ENCODE peak calls at places on chromosomes 13 and 19, in nine cellular contexts. M is transverse colon; R is NCI-H1417; P is activated naive CD4-positive, alpha-beta T cell; H is amniotic stem cell; F is CD4-positive, CD25-positive, alpha-beta regulatory T cell; X is osteocyte; T is mammary epithelial cell; K is activated naive CD8-positive, alpha-beta T cell treated with anti-CD3 and anti-CD28 coated beads for 36 hours. Q is an unnamed sample.

GRCh38 chr19:19606021-19606420 is 12.5 kb downstream of the PBX4 start:
- DNase-seq in M (peak; percentile 74), R (no peak), P (no peak), H (no peak), F (peak; percentile 58), X (no peak), T (peak; percentile 88), K (no peak), Q (no peak)

GRCh38 chr19:15538774-15539173 is 30.4 kb downstream of the CYP4F22 start:
- DNase-seq in M (no peak), R (no peak), P (no peak), H (no peak), F (no peak), X (no peak), T (no peak), K (no peak), Q (no peak)

GRCh38 chr13:37453246-37453645 is 145.3 kb downstream of the POSTN start:
- DNase-seq in M (no peak), R (no peak), P (no peak), H (no peak), F (no peak), X (no peak), T (peak; percentile 28), K (no peak), Q (no peak)

GRCh38 chr19:39265321-39265916 is 2.8 kb upstream of the IFNL2 start:
- DNase-seq in M (no peak), R (peak; percentile 74), P (no peak), H (no peak), F (no peak), X (no peak), T (no peak), K (no peak), Q (peak; percentile 27)

GRCh38 chr13:107650081-107650701 is 565.1 kb downstream of the LIG4 start:
- DNase-seq in M (peak; percentile 13), R (no peak), P (no peak), H (peak; percentile 35), F (no peak), X (peak; percentile 85), T (peak; percentile 1), K (peak; percentile 38), Q (peak; percentile 55)

GRCh38 chr13:111518161-111518791 is 197.8 kb downstream of the TEX29 start:
- DNase-seq in M (no peak), R (peak; percentile 90), P (no peak), H (no peak), F (no peak), X (peak; percentile 56), T (no peak), K (no peak), Q (no peak)

GRCh38 chr19:1767464-1767933 is 14.2 kb downstream of the ONECUT3 start:
- DNase-seq in M (peak; percentile 46), R (no peak), P (peak; percentile 42), H (no peak), F (peak; percentile 52), X (no peak), T (no peak), K (peak; percentile 61), Q (peak; percentile 65)

GRCh38 chr13:82257790-82258507 is 1624.3 kb downstream of the SLITRK1 start:
- DNase-seq in M (no peak), R (no peak), P (no peak), H (no peak), F (no peak), X (no peak), T (no peak), K (no peak), Q (no peak)

GRCh38 chr19:55461974-55462628 is 659 bp upstream of the ISOC2 start:
- DNase-seq in M (no peak), R (no peak), P (no peak), H (no peak), F (no peak), X (no peak), T (no peak), K (no peak), Q (no peak)

GRCh38 chr19:43674630-43674982 is 4.6 kb upstream of the PLAUR start:
- DNase-seq in M (no peak), R (no peak), P (no peak), H (no peak), F (no peak), X (no peak), T (peak; percentile 64), K (no peak), Q (no peak)

GRCh38 chr19:8489591-8490394 is 12.6 kb downstream of the PRAM1 start:
- DNase-seq in M (no peak), R (no peak), P (no peak), H (no peak), F (no peak), X (no peak), T (peak; percentile 90), K (no peak), Q (peak; percentile 19)

GRCh38 chr19:3163230-3163886 is 15.2 kb upstream of the S1PR4 start:
- DNase-seq in M (peak; percentile 56), R (peak; percentile 73), P (peak; percentile 44), H (peak; percentile 41), F (peak; percentile 71), X (peak; percentile 88), T (peak; percentile 25), K (peak; percentile 68), Q (peak; percentile 72)

GRCh38 chr19:58544591-58545285 is 874 bp downstream of the TRIM28 start:
- DNase-seq in M (no peak), R (no peak), P (no peak), H (no peak), F (no peak), X (peak; percentile 95), T (no peak), K (peak; percentile 82), Q (no peak)

GRCh38 chr13:49374585-49375290 is 69.1 kb downstream of the CAB39L start:
- DNase-seq in M (no peak), R (no peak), P (no peak), H (peak; percentile 70), F (no peak), X (no peak), T (peak; percentile 83), K (no peak), Q (no peak)

GRCh38 chr13:29428310-29428991 is 167.0 kb downstream of the SLC7A1 start:
- DNase-seq in M (no peak), R (peak; percentile 42), P (no peak), H (no peak), F (no peak), X (no peak), T (peak; percentile 58), K (no peak), Q (peak; percentile 81)

GRCh38 chr13:31209172-31209818 is 9.5 kb downstream of the B3GLCT start:
- DNase-seq in M (peak; percentile 11), R (peak; percentile 14), P (no peak), H (no peak), F (no peak), X (no peak), T (no peak), K (no peak), Q (peak; percentile 77)

Q was measured in left ventricle myocardium superior.